ENCODE peak calls at places on chromosomes 6 and 20, in seven cellular contexts. Z is foreskin keratinocyte, O is H7, V is WTC11, B is mammary epithelial cell, S is anterior cingulate cortex, J is cortex of kidney. I is an unnamed sample.

GRCh38 chr6:132130530-132131298 is 179.5 kb upstream of the CCN2 start:
- DNase-seq in Z (no peak), O (no peak), V (no peak), B (no peak), S (peak), J (no peak), I (no peak)

GRCh38 chr6:106609699-106610098 is 19.6 kb downstream of the RTN4IP1 start:
- DNase-seq in Z (no peak), O (no peak), V (peak), B (peak), S (no peak), J (no peak), I (no peak)

GRCh38 chr6:118893095-118893881 is 664 bp upstream of the ASF1A start:
- DNase-seq in Z (peak), O (peak), V (no peak), B (peak), S (no peak), J (no peak), I (peak)

GRCh38 chr6:134198093-134198492 is 119.8 kb downstream of the SGK1 start:
- DNase-seq in Z (no peak), O (no peak), V (no peak), B (peak), S (no peak), J (no peak), I (no peak)

GRCh38 chr6:29892696-29893095 is 49.6 kb upstream of the HLA-A start:
- DNase-seq in Z (peak), O (no peak), V (no peak), B (no peak), S (no peak), J (no peak), I (no peak)

GRCh38 chr20:60123652-60124051 is 165.4 kb downstream of the CDH26 start:
- DNase-seq in Z (peak), O (no peak), V (no peak), B (peak), S (no peak), J (no peak), I (no peak)

GRCh38 chr6:149451361-149452061 is 33.3 kb downstream of the ZC3H12D start:
- DNase-seq in Z (no peak), O (peak), V (peak), B (no peak), S (peak), J (no peak), I (no peak)

GRCh38 chr6:100257661-100258395 is 206.9 kb downstream of the SIM1 start:
- DNase-seq in Z (peak), O (no peak), V (no peak), B (no peak), S (no peak), J (no peak), I (no peak)

GRCh38 chr20:10786678-10787077 is 112.9 kb upstream of the JAG1 start:
- DNase-seq in Z (no peak), O (no peak), V (no peak), B (no peak), S (no peak), J (no peak), I (no peak)

GRCh38 chr6:15312500-15312899 is 66.6 kb downstream of the JARID2 start:
- DNase-seq in Z (peak), O (no peak), V (no peak), B (no peak), S (no peak), J (no peak), I (no peak)

GRCh38 chr20:11271920-11272594 is 598.3 kb upstream of the JAG1 start:
- DNase-seq in Z (no peak), O (peak), V (no peak), B (no peak), S (no peak), J (no peak), I (no peak)

I was measured in NCI-H187.